ENCODE peak calls at places on chromosomes 1 and 21, in nine cellular contexts. One of them, this sample, is unnamed.

GRCh38 chr1:156812293-156812990 is 4.2 kb downstream of the SH2D2A start:
- DNase-seq in HCT116: no peak
- DNase-seq in kidney: peak
- DNase-seq in endothelial cell: no peak
- DNase-seq in type B pancreatic cell: no peak
- DNase-seq in fibroblast of lung: no peak
- DNase-seq in uterus: no peak
- DNase-seq in lower leg skin: no peak
- DNase-seq in Calu3: no peak
- DNase-seq in this sample: no peak

GRCh38 chr1:181117648-181118449 is 29.3 kb downstream of the IER5 start:
- DNase-seq in type B pancreatic cell: no peak
- DNase-seq in fibroblast of lung: no peak
- DNase-seq in Calu3: peak
- DNase-seq in kidney: no peak
- DNase-seq in lower leg skin: no peak
- DNase-seq in uterus: no peak
- DNase-seq in endothelial cell: no peak
- DNase-seq in HCT116: peak
- DNase-seq in this sample: no peak

GRCh38 chr1:20430355-20431290 is 55.4 kb downstream of the CAMK2N1 start:
- DNase-seq in lower leg skin: peak
- DNase-seq in endothelial cell: peak
- DNase-seq in HCT116: no peak
- DNase-seq in uterus: no peak
- DNase-seq in type B pancreatic cell: no peak
- DNase-seq in kidney: no peak
- DNase-seq in Calu3: peak
- DNase-seq in fibroblast of lung: no peak
- DNase-seq in this sample: peak

GRCh38 chr1:13760921-13761320 is 60.9 kb downstream of the PRDM2 start:
- DNase-seq in lower leg skin: no peak
- DNase-seq in Calu3: no peak
- DNase-seq in HCT116: no peak
- DNase-seq in kidney: no peak
- DNase-seq in fibroblast of lung: no peak
- DNase-seq in type B pancreatic cell: no peak
- DNase-seq in uterus: no peak
- DNase-seq in endothelial cell: no peak
- DNase-seq in this sample: no peak

GRCh38 chr1:101075926-101076325 is 50.3 kb upstream of the DPH5 start:
- DNase-seq in Calu3: no peak
- DNase-seq in fibroblast of lung: no peak
- DNase-seq in type B pancreatic cell: no peak
- DNase-seq in HCT116: peak
- DNase-seq in kidney: no peak
- DNase-seq in lower leg skin: no peak
- DNase-seq in endothelial cell: no peak
- DNase-seq in uterus: no peak
- DNase-seq in this sample: no peak

GRCh38 chr21:25845729-25846256 is 111.0 kb downstream of the GABPA start:
- DNase-seq in type B pancreatic cell: no peak
- DNase-seq in fibroblast of lung: no peak
- DNase-seq in lower leg skin: no peak
- DNase-seq in Calu3: no peak
- DNase-seq in endothelial cell: no peak
- DNase-seq in HCT116: no peak
- DNase-seq in kidney: no peak
- DNase-seq in uterus: no peak
- DNase-seq in this sample: no peak

GRCh38 chr1:167782946-167783345 is 61.2 kb downstream of the MPZL1 start:
- DNase-seq in Calu3: no peak
- DNase-seq in uterus: no peak
- DNase-seq in fibroblast of lung: no peak
- DNase-seq in lower leg skin: no peak
- DNase-seq in endothelial cell: no peak
- DNase-seq in HCT116: no peak
- DNase-seq in type B pancreatic cell: no peak
- DNase-seq in kidney: no peak
- DNase-seq in this sample: no peak

GRCh38 chr1:17636612-17637011 is 97.1 kb downstream of the ARHGEF10L start:
- DNase-seq in uterus: no peak
- DNase-seq in kidney: no peak
- DNase-seq in Calu3: no peak
- DNase-seq in type B pancreatic cell: no peak
- DNase-seq in endothelial cell: no peak
- DNase-seq in fibroblast of lung: peak
- DNase-seq in lower leg skin: no peak
- DNase-seq in HCT116: no peak
- DNase-seq in this sample: no peak

GRCh38 chr1:68120136-68120791 is 69.8 kb upstream of the DIRAS3 start:
- DNase-seq in endothelial cell: peak
- DNase-seq in Calu3: peak
- DNase-seq in uterus: peak
- DNase-seq in fibroblast of lung: peak
- DNase-seq in lower leg skin: no peak
- DNase-seq in HCT116: peak
- DNase-seq in type B pancreatic cell: no peak
- DNase-seq in kidney: no peak
- DNase-seq in this sample: peak

GRCh38 chr1:167095368-167095767 is 1.5 kb downstream of the STYXL2 start:
- DNase-seq in type B pancreatic cell: no peak
- DNase-seq in Calu3: peak
- DNase-seq in HCT116: no peak
- DNase-seq in kidney: no peak
- DNase-seq in endothelial cell: no peak
- DNase-seq in uterus: no peak
- DNase-seq in fibroblast of lung: peak
- DNase-seq in lower leg skin: no peak
- DNase-seq in this sample: no peak

GRCh38 chr1:98103617-98104284 is 182.9 kb upstream of the DPYD start:
- DNase-seq in endothelial cell: no peak
- DNase-seq in lower leg skin: no peak
- DNase-seq in kidney: no peak
- DNase-seq in HCT116: no peak
- DNase-seq in type B pancreatic cell: no peak
- DNase-seq in Calu3: no peak
- DNase-seq in uterus: no peak
- DNase-seq in fibroblast of lung: no peak
- DNase-seq in this sample: no peak

GRCh38 chr1:109821831-109822745 is 58.4 kb upstream of the EPS8L3 start:
- DNase-seq in fibroblast of lung: peak
- DNase-seq in kidney: no peak
- DNase-seq in HCT116: no peak
- DNase-seq in uterus: no peak
- DNase-seq in endothelial cell: no peak
- DNase-seq in type B pancreatic cell: peak
- DNase-seq in Calu3: no peak
- DNase-seq in lower leg skin: peak
- DNase-seq in this sample: no peak

GRCh38 chr1:174990382-174990999 is 9.3 kb upstream of the CACYBP start:
- DNase-seq in uterus: no peak
- DNase-seq in lower leg skin: no peak
- DNase-seq in kidney: no peak
- DNase-seq in endothelial cell: no peak
- DNase-seq in type B pancreatic cell: no peak
- DNase-seq in Calu3: no peak
- DNase-seq in fibroblast of lung: no peak
- DNase-seq in HCT116: no peak
- DNase-seq in this sample: no peak

GRCh38 chr1:89523597-89524368 is 846 bp upstream of the LRRC8B start:
- DNase-seq in endothelial cell: no peak
- DNase-seq in lower leg skin: no peak
- DNase-seq in Calu3: peak
- DNase-seq in fibroblast of lung: no peak
- DNase-seq in uterus: peak
- DNase-seq in type B pancreatic cell: no peak
- DNase-seq in kidney: no peak
- DNase-seq in HCT116: peak
- DNase-seq in this sample: no peak

GRCh38 chr1:109392037-109392787 is 5.5 kb downstream of the SORT1 start:
- DNase-seq in fibroblast of lung: no peak
- DNase-seq in Calu3: no peak
- DNase-seq in uterus: no peak
- DNase-seq in HCT116: no peak
- DNase-seq in kidney: no peak
- DNase-seq in endothelial cell: no peak
- DNase-seq in type B pancreatic cell: no peak
- DNase-seq in lower leg skin: no peak
- DNase-seq in this sample: no peak

GRCh38 chr1:85502625-85503083 is 37.7 kb upstream of the DDAH1 start:
- DNase-seq in type B pancreatic cell: no peak
- DNase-seq in HCT116: peak
- DNase-seq in kidney: no peak
- DNase-seq in Calu3: peak
- DNase-seq in endothelial cell: peak
- DNase-seq in uterus: peak
- DNase-seq in fibroblast of lung: peak
- DNase-seq in lower leg skin: no peak
- DNase-seq in this sample: peak
- TF ChIP-seq CTCF in type B pancreatic cell: peak
- TF ChIP-seq CTCF in HCT116: peak
- TF ChIP-seq CTCF in kidney: peak
- TF ChIP-seq CTCF in Calu3: peak
- TF ChIP-seq CTCF in endothelial cell: peak
- TF ChIP-seq CTCF in uterus: peak
- TF ChIP-seq CTCF in fibroblast of lung: peak
- TF ChIP-seq CTCF in lower leg skin: no peak
- TF ChIP-seq CTCF in this sample: peak

GRCh38 chr1:31648633-31649032 is 4.0 kb upstream of the PEF1 start:
- DNase-seq in endothelial cell: no peak
- DNase-seq in lower leg skin: no peak
- DNase-seq in type B pancreatic cell: no peak
- DNase-seq in Calu3: no peak
- DNase-seq in kidney: no peak
- DNase-seq in HCT116: no peak
- DNase-seq in uterus: no peak
- DNase-seq in fibroblast of lung: peak
- DNase-seq in this sample: no peak

GRCh38 chr1:31646259-31646960 is 1.7 kb upstream of the PEF1 start:
- DNase-seq in type B pancreatic cell: no peak
- DNase-seq in HCT116: no peak
- DNase-seq in Calu3: no peak
- DNase-seq in kidney: no peak
- DNase-seq in uterus: no peak
- DNase-seq in fibroblast of lung: no peak
- DNase-seq in endothelial cell: no peak
- DNase-seq in lower leg skin: no peak
- DNase-seq in this sample: no peak

GRCh38 chr1:31648190-31648589 is 3.5 kb upstream of the PEF1 start:
- DNase-seq in fibroblast of lung: no peak
- DNase-seq in Calu3: no peak
- DNase-seq in lower leg skin: no peak
- DNase-seq in endothelial cell: no peak
- DNase-seq in type B pancreatic cell: no peak
- DNase-seq in kidney: no peak
- DNase-seq in HCT116: no peak
- DNase-seq in uterus: no peak
- DNase-seq in this sample: no peak

GRCh38 chr1:31645274-31645568 is 545 bp upstream of the PEF1 start:
- DNase-seq in HCT116: no peak
- DNase-seq in Calu3: no peak
- DNase-seq in type B pancreatic cell: no peak
- DNase-seq in fibroblast of lung: no peak
- DNase-seq in uterus: no peak
- DNase-seq in endothelial cell: peak
- DNase-seq in kidney: peak
- DNase-seq in lower leg skin: no peak
- DNase-seq in this sample: no peak

GRCh38 chr1:31647106-31647505 is 2.4 kb upstream of the PEF1 start:
- DNase-seq in type B pancreatic cell: no peak
- DNase-seq in lower leg skin: no peak
- DNase-seq in kidney: no peak
- DNase-seq in fibroblast of lung: peak
- DNase-seq in uterus: no peak
- DNase-seq in endothelial cell: no peak
- DNase-seq in HCT116: no peak
- DNase-seq in Calu3: no peak
- DNase-seq in this sample: no peak
- TF ChIP-seq CTCF in type B pancreatic cell: no peak
- TF ChIP-seq CTCF in lower leg skin: no peak
- TF ChIP-seq CTCF in kidney: no peak
- TF ChIP-seq CTCF in fibroblast of lung: no peak
- TF ChIP-seq CTCF in uterus: no peak
- TF ChIP-seq CTCF in endothelial cell: no peak
- TF ChIP-seq CTCF in HCT116: no peak
- TF ChIP-seq CTCF in Calu3: no peak
- TF ChIP-seq CTCF in this sample: no peak

GRCh38 chr1:158798531-158798930 is 17.5 kb upstream of the OR6N2 start:
- DNase-seq in kidney: no peak
- DNase-seq in endothelial cell: no peak
- DNase-seq in Calu3: no peak
- DNase-seq in type B pancreatic cell: no peak
- DNase-seq in lower leg skin: no peak
- DNase-seq in HCT116: no peak
- DNase-seq in fibroblast of lung: no peak
- DNase-seq in uterus: no peak
- DNase-seq in this sample: no peak
- TF ChIP-seq CTCF in kidney: no peak
- TF ChIP-seq CTCF in endothelial cell: peak
- TF ChIP-seq CTCF in Calu3: peak
- TF ChIP-seq CTCF in type B pancreatic cell: peak
- TF ChIP-seq CTCF in lower leg skin: no peak
- TF ChIP-seq CTCF in HCT116: no peak
- TF ChIP-seq CTCF in fibroblast of lung: no peak
- TF ChIP-seq CTCF in uterus: no peak
- TF ChIP-seq CTCF in this sample: peak

GRCh38 chr1:226568975-226569741 is 20.6 kb downstream of the STUM start:
- DNase-seq in type B pancreatic cell: no peak
- DNase-seq in uterus: no peak
- DNase-seq in kidney: no peak
- DNase-seq in endothelial cell: no peak
- DNase-seq in fibroblast of lung: no peak
- DNase-seq in Calu3: no peak
- DNase-seq in lower leg skin: no peak
- DNase-seq in HCT116: no peak
- DNase-seq in this sample: no peak

GRCh38 chr1:226572325-226572726 is 23.8 kb downstream of the STUM start:
- DNase-seq in fibroblast of lung: no peak
- DNase-seq in lower leg skin: no peak
- DNase-seq in kidney: no peak
- DNase-seq in type B pancreatic cell: no peak
- DNase-seq in HCT116: no peak
- DNase-seq in uterus: no peak
- DNase-seq in endothelial cell: no peak
- DNase-seq in Calu3: no peak
- DNase-seq in this sample: no peak

GRCh38 chr1:226571901-226572300 is 23.3 kb downstream of the STUM start:
- DNase-seq in lower leg skin: no peak
- DNase-seq in fibroblast of lung: no peak
- DNase-seq in Calu3: no peak
- DNase-seq in HCT116: no peak
- DNase-seq in kidney: no peak
- DNase-seq in type B pancreatic cell: no peak
- DNase-seq in endothelial cell: no peak
- DNase-seq in uterus: no peak
- DNase-seq in this sample: no peak

GRCh38 chr1:226568077-226568831 is 19.7 kb downstream of the STUM start:
- DNase-seq in lower leg skin: no peak
- DNase-seq in fibroblast of lung: peak
- DNase-seq in HCT116: peak
- DNase-seq in uterus: peak
- DNase-seq in type B pancreatic cell: no peak
- DNase-seq in Calu3: peak
- DNase-seq in endothelial cell: peak
- DNase-seq in kidney: peak
- DNase-seq in this sample: no peak

GRCh38 chr1:226569879-226570547 is 21.4 kb downstream of the STUM start:
- DNase-seq in HCT116: peak
- DNase-seq in uterus: no peak
- DNase-seq in kidney: no peak
- DNase-seq in type B pancreatic cell: no peak
- DNase-seq in lower leg skin: no peak
- DNase-seq in fibroblast of lung: no peak
- DNase-seq in endothelial cell: peak
- DNase-seq in Calu3: peak
- DNase-seq in this sample: peak
- TF ChIP-seq CTCF in HCT116: peak
- TF ChIP-seq CTCF in uterus: no peak
- TF ChIP-seq CTCF in kidney: no peak
- TF ChIP-seq CTCF in type B pancreatic cell: peak
- TF ChIP-seq CTCF in lower leg skin: no peak
- TF ChIP-seq CTCF in fibroblast of lung: no peak
- TF ChIP-seq CTCF in endothelial cell: peak
- TF ChIP-seq CTCF in Calu3: no peak
- TF ChIP-seq CTCF in this sample: peak

This sample was measured in neural crest cell.